ENCODE peak calls at places on chromosomes 6 and 20, in ten cellular contexts. One of them, this sample, is unnamed.

GRCh38 chr20:15515706-15516105 is 1057.5 kb downstream of the KIF16B start:
- DNase-seq in activated naive CD4-positive, alpha-beta T cell: no peak
- DNase-seq in activated T-helper 1 cell treated with anti-CD3 and anti-CD28 coated beads, Interleukin-12 subunit alpha, Interleukin-12 subunit beta, Interleukin-2, Interleukin-4 antibody, amounts not matched to agents 30 ng/mL and 10 ng/mL and 1 ng/mL, durations not matched to agents 14 hours and 24 hours and 36 hours: no peak
- DNase-seq in renal cortical epithelial cell: no peak
- DNase-seq in LoVo: no peak
- DNase-seq in CD4-positive, alpha-beta T cell: no peak
- DNase-seq in NCI-H460: no peak
- DNase-seq in Kasumi-1: no peak
- DNase-seq in fibroblast of the conjunctiva: no peak
- DNase-seq in A549: no peak
- DNase-seq in this sample: no peak

GRCh38 chr20:32365560-32365959 is 7.4 kb downstream of the ASXL1 start:
- DNase-seq in activated naive CD4-positive, alpha-beta T cell: no peak
- DNase-seq in activated T-helper 1 cell treated with anti-CD3 and anti-CD28 coated beads, Interleukin-12 subunit alpha, Interleukin-12 subunit beta, Interleukin-2, Interleukin-4 antibody, amounts not matched to agents 30 ng/mL and 10 ng/mL and 1 ng/mL, durations not matched to agents 14 hours and 24 hours and 36 hours: no peak
- DNase-seq in renal cortical epithelial cell: no peak
- DNase-seq in LoVo: no peak
- DNase-seq in CD4-positive, alpha-beta T cell: no peak
- DNase-seq in NCI-H460: no peak
- DNase-seq in Kasumi-1: no peak
- DNase-seq in fibroblast of the conjunctiva: no peak
- DNase-seq in A549: no peak
- DNase-seq in this sample: no peak

GRCh38 chr6:141848029-141848890 is 284.5 kb upstream of the GJE1 start:
- DNase-seq in activated naive CD4-positive, alpha-beta T cell: no peak
- DNase-seq in activated T-helper 1 cell treated with anti-CD3 and anti-CD28 coated beads, Interleukin-12 subunit alpha, Interleukin-12 subunit beta, Interleukin-2, Interleukin-4 antibody, amounts not matched to agents 30 ng/mL and 10 ng/mL and 1 ng/mL, durations not matched to agents 14 hours and 24 hours and 36 hours: no peak
- DNase-seq in renal cortical epithelial cell: peak
- DNase-seq in LoVo: no peak
- DNase-seq in CD4-positive, alpha-beta T cell: no peak
- DNase-seq in NCI-H460: no peak
- DNase-seq in Kasumi-1: no peak
- DNase-seq in fibroblast of the conjunctiva: no peak
- DNase-seq in A549: no peak
- DNase-seq in this sample: no peak

GRCh38 chr6:41122918-41123317 is 31.2 kb downstream of the TREML1 start:
- DNase-seq in activated naive CD4-positive, alpha-beta T cell: no peak
- DNase-seq in activated T-helper 1 cell treated with anti-CD3 and anti-CD28 coated beads, Interleukin-12 subunit alpha, Interleukin-12 subunit beta, Interleukin-2, Interleukin-4 antibody, amounts not matched to agents 30 ng/mL and 10 ng/mL and 1 ng/mL, durations not matched to agents 14 hours and 24 hours and 36 hours: no peak
- DNase-seq in renal cortical epithelial cell: no peak
- DNase-seq in LoVo: no peak
- DNase-seq in CD4-positive, alpha-beta T cell: no peak
- DNase-seq in NCI-H460: no peak
- DNase-seq in Kasumi-1: no peak
- DNase-seq in fibroblast of the conjunctiva: no peak
- DNase-seq in A549: no peak
- DNase-seq in this sample: no peak

GRCh38 chr20:59831901-59832240 is 101.6 kb downstream of the SYCP2 start:
- DNase-seq in activated naive CD4-positive, alpha-beta T cell: no peak
- DNase-seq in activated T-helper 1 cell treated with anti-CD3 and anti-CD28 coated beads, Interleukin-12 subunit alpha, Interleukin-12 subunit beta, Interleukin-2, Interleukin-4 antibody, amounts not matched to agents 30 ng/mL and 10 ng/mL and 1 ng/mL, durations not matched to agents 14 hours and 24 hours and 36 hours: no peak
- DNase-seq in renal cortical epithelial cell: no peak
- DNase-seq in LoVo: no peak
- DNase-seq in CD4-positive, alpha-beta T cell: no peak
- DNase-seq in NCI-H460: no peak
- DNase-seq in Kasumi-1: no peak
- DNase-seq in fibroblast of the conjunctiva: no peak
- DNase-seq in A549: no peak
- DNase-seq in this sample: no peak

GRCh38 chr20:24950128-24950835 is 1.2 kb downstream of the CST7 start:
- DNase-seq in activated naive CD4-positive, alpha-beta T cell: no peak
- DNase-seq in activated T-helper 1 cell treated with anti-CD3 and anti-CD28 coated beads, Interleukin-12 subunit alpha, Interleukin-12 subunit beta, Interleukin-2, Interleukin-4 antibody, amounts not matched to agents 30 ng/mL and 10 ng/mL and 1 ng/mL, durations not matched to agents 14 hours and 24 hours and 36 hours: no peak
- DNase-seq in renal cortical epithelial cell: no peak
- DNase-seq in LoVo: no peak
- DNase-seq in CD4-positive, alpha-beta T cell: no peak
- DNase-seq in NCI-H460: no peak
- DNase-seq in Kasumi-1: no peak
- DNase-seq in fibroblast of the conjunctiva: no peak
- DNase-seq in A549: no peak
- DNase-seq in this sample: no peak

GRCh38 chr6:14992382-14992781 is 253.5 kb upstream of the JARID2 start:
- DNase-seq in activated naive CD4-positive, alpha-beta T cell: no peak
- DNase-seq in activated T-helper 1 cell treated with anti-CD3 and anti-CD28 coated beads, Interleukin-12 subunit alpha, Interleukin-12 subunit beta, Interleukin-2, Interleukin-4 antibody, amounts not matched to agents 30 ng/mL and 10 ng/mL and 1 ng/mL, durations not matched to agents 14 hours and 24 hours and 36 hours: no peak
- DNase-seq in renal cortical epithelial cell: no peak
- DNase-seq in LoVo: no peak
- DNase-seq in CD4-positive, alpha-beta T cell: no peak
- DNase-seq in NCI-H460: no peak
- DNase-seq in Kasumi-1: no peak
- DNase-seq in fibroblast of the conjunctiva: no peak
- DNase-seq in A549: no peak
- DNase-seq in this sample: no peak

GRCh38 chr6:4788482-4788881 is 12.3 kb downstream of the CDYL start:
- DNase-seq in activated naive CD4-positive, alpha-beta T cell: no peak
- DNase-seq in activated T-helper 1 cell treated with anti-CD3 and anti-CD28 coated beads, Interleukin-12 subunit alpha, Interleukin-12 subunit beta, Interleukin-2, Interleukin-4 antibody, amounts not matched to agents 30 ng/mL and 10 ng/mL and 1 ng/mL, durations not matched to agents 14 hours and 24 hours and 36 hours: no peak
- DNase-seq in renal cortical epithelial cell: no peak
- DNase-seq in LoVo: no peak
- DNase-seq in CD4-positive, alpha-beta T cell: no peak
- DNase-seq in NCI-H460: no peak
- DNase-seq in Kasumi-1: no peak
- DNase-seq in fibroblast of the conjunctiva: no peak
- DNase-seq in A549: no peak
- DNase-seq in this sample: no peak

GRCh38 chr6:16669227-16669626 is 92.0 kb downstream of the ATXN1 start:
- DNase-seq in activated naive CD4-positive, alpha-beta T cell: no peak
- DNase-seq in activated T-helper 1 cell treated with anti-CD3 and anti-CD28 coated beads, Interleukin-12 subunit alpha, Interleukin-12 subunit beta, Interleukin-2, Interleukin-4 antibody, amounts not matched to agents 30 ng/mL and 10 ng/mL and 1 ng/mL, durations not matched to agents 14 hours and 24 hours and 36 hours: peak
- DNase-seq in renal cortical epithelial cell: peak
- DNase-seq in LoVo: no peak
- DNase-seq in CD4-positive, alpha-beta T cell: peak
- DNase-seq in NCI-H460: no peak
- DNase-seq in Kasumi-1: no peak
- DNase-seq in fibroblast of the conjunctiva: no peak
- DNase-seq in A549: peak
- DNase-seq in this sample: no peak

GRCh38 chr20:4053071-4053470 is 37.7 kb upstream of the RNF24 start:
- DNase-seq in activated naive CD4-positive, alpha-beta T cell: no peak
- DNase-seq in activated T-helper 1 cell treated with anti-CD3 and anti-CD28 coated beads, Interleukin-12 subunit alpha, Interleukin-12 subunit beta, Interleukin-2, Interleukin-4 antibody, amounts not matched to agents 30 ng/mL and 10 ng/mL and 1 ng/mL, durations not matched to agents 14 hours and 24 hours and 36 hours: no peak
- DNase-seq in renal cortical epithelial cell: no peak
- DNase-seq in LoVo: no peak
- DNase-seq in CD4-positive, alpha-beta T cell: no peak
- DNase-seq in NCI-H460: no peak
- DNase-seq in Kasumi-1: no peak
- DNase-seq in fibroblast of the conjunctiva: no peak
- DNase-seq in A549: no peak
- DNase-seq in this sample: no peak

GRCh38 chr6:14100098-14100497 is 17.5 kb upstream of the CD83 start:
- DNase-seq in activated naive CD4-positive, alpha-beta T cell: no peak
- DNase-seq in activated T-helper 1 cell treated with anti-CD3 and anti-CD28 coated beads, Interleukin-12 subunit alpha, Interleukin-12 subunit beta, Interleukin-2, Interleukin-4 antibody, amounts not matched to agents 30 ng/mL and 10 ng/mL and 1 ng/mL, durations not matched to agents 14 hours and 24 hours and 36 hours: no peak
- DNase-seq in renal cortical epithelial cell: no peak
- DNase-seq in LoVo: no peak
- DNase-seq in CD4-positive, alpha-beta T cell: no peak
- DNase-seq in NCI-H460: no peak
- DNase-seq in Kasumi-1: peak
- DNase-seq in fibroblast of the conjunctiva: no peak
- DNase-seq in A549: no peak
- DNase-seq in this sample: no peak

GRCh38 chr20:6492396-6493055 is 275.0 kb upstream of the BMP2 start:
- DNase-seq in activated naive CD4-positive, alpha-beta T cell: no peak
- DNase-seq in activated T-helper 1 cell treated with anti-CD3 and anti-CD28 coated beads, Interleukin-12 subunit alpha, Interleukin-12 subunit beta, Interleukin-2, Interleukin-4 antibody, amounts not matched to agents 30 ng/mL and 10 ng/mL and 1 ng/mL, durations not matched to agents 14 hours and 24 hours and 36 hours: no peak
- DNase-seq in renal cortical epithelial cell: peak
- DNase-seq in LoVo: peak
- DNase-seq in CD4-positive, alpha-beta T cell: no peak
- DNase-seq in NCI-H460: no peak
- DNase-seq in Kasumi-1: no peak
- DNase-seq in fibroblast of the conjunctiva: no peak
- DNase-seq in A549: no peak
- DNase-seq in this sample: no peak

GRCh38 chr6:163991326-163991725 is 576.8 kb downstream of the QKI start:
- DNase-seq in activated naive CD4-positive, alpha-beta T cell: no peak
- DNase-seq in activated T-helper 1 cell treated with anti-CD3 and anti-CD28 coated beads, Interleukin-12 subunit alpha, Interleukin-12 subunit beta, Interleukin-2, Interleukin-4 antibody, amounts not matched to agents 30 ng/mL and 10 ng/mL and 1 ng/mL, durations not matched to agents 14 hours and 24 hours and 36 hours: no peak
- DNase-seq in renal cortical epithelial cell: no peak
- DNase-seq in LoVo: no peak
- DNase-seq in CD4-positive, alpha-beta T cell: no peak
- DNase-seq in NCI-H460: no peak
- DNase-seq in Kasumi-1: no peak
- DNase-seq in fibroblast of the conjunctiva: no peak
- DNase-seq in A549: no peak
- DNase-seq in this sample: no peak

GRCh38 chr20:60262967-60263603 is 304.9 kb downstream of the CDH26 start:
- DNase-seq in activated naive CD4-positive, alpha-beta T cell: peak
- DNase-seq in activated T-helper 1 cell treated with anti-CD3 and anti-CD28 coated beads, Interleukin-12 subunit alpha, Interleukin-12 subunit beta, Interleukin-2, Interleukin-4 antibody, amounts not matched to agents 30 ng/mL and 10 ng/mL and 1 ng/mL, durations not matched to agents 14 hours and 24 hours and 36 hours: peak
- DNase-seq in renal cortical epithelial cell: no peak
- DNase-seq in LoVo: peak
- DNase-seq in CD4-positive, alpha-beta T cell: peak
- DNase-seq in NCI-H460: peak
- DNase-seq in Kasumi-1: peak
- DNase-seq in fibroblast of the conjunctiva: no peak
- DNase-seq in A549: peak
- DNase-seq in this sample: no peak